ENCODE peak calls at places on chromosomes 2 and 18, in seven cellular contexts. U is NCI-H1092 treated with DMSO at 0.1 percent for 48 hours; F is lower lobe of right lung; W is stimulated activated CD4-positive, alpha-beta T cell treated with anti-CD3 and anti-CD28 coated beads, Interleukin-1b, Interleukin-23, amount 100 ng/mL, for 4 hours; A is posterior cingulate gyrus; G is hepatocyte; D is amniotic stem cell. S is an unnamed sample.

GRCh38 chr2:32825291-32825712 is 121.5 kb upstream of the LTBP1 start:
- DNase-seq in W (no peak), U (peak; percentile 18), D (no peak), F (no peak), A (no peak), G (peak; percentile 46), S (peak; percentile 72)

GRCh38 chr2:163462993-163463392 is 272.8 kb downstream of the FIGN start:
- DNase-seq in D (no peak), W (no peak), F (no peak), G (no peak), A (no peak), U (no peak), S (no peak)

GRCh38 chr2:46849080-46849715 is 66.4 kb downstream of the MCFD2 start:
- DNase-seq in A (no peak), D (no peak), G (peak; percentile 58), U (peak; percentile 0), W (no peak), F (no peak), S (no peak)

GRCh38 chr2:229713371-229714079 is 830 bp downstream of the DNER start:
- DNase-seq in U (peak; percentile 54), G (peak; percentile 30), W (no peak), A (peak; percentile 94), D (no peak), F (no peak), S (peak; percentile 58)

GRCh38 chr2:60339286-60339685 is 214.2 kb downstream of the BCL11A start:
- DNase-seq in G (no peak), A (no peak), D (no peak), W (no peak), U (no peak), F (no peak), S (no peak)

GRCh38 chr2:135931776-135932438 is 53.5 kb downstream of the DARS1 start:
- DNase-seq in A (no peak), W (no peak), F (no peak), U (no peak), D (no peak), G (no peak), S (no peak)

GRCh38 chr2:215419769-215420470 is 15.9 kb downstream of the FN1 start:
- DNase-seq in D (no peak), W (no peak), F (no peak), A (no peak), U (no peak), G (no peak), S (no peak)

GRCh38 chr2:16722677-16723076 is 57.0 kb upstream of the CYRIA start:
- DNase-seq in A (no peak), D (no peak), U (no peak), F (no peak), G (no peak), W (no peak), S (no peak)

GRCh38 chr2:234970467-234970866 is 18.6 kb downstream of the SH3BP4 start:
- DNase-seq in D (no peak), W (no peak), U (no peak), F (no peak), A (peak; percentile 58), G (no peak), S (peak; percentile 63)

GRCh38 chr2:50620783-50621182 is 411.1 kb downstream of the NRXN1 start:
- DNase-seq in W (no peak), D (no peak), F (no peak), A (no peak), G (no peak), U (no peak), S (no peak)

GRCh38 chr18:40110455-40110854 is 1844.6 kb upstream of the PIK3C3 start:
- DNase-seq in A (no peak), D (no peak), U (no peak), G (no peak), W (no peak), F (no peak), S (no peak)

GRCh38 chr2:232088771-232089170 is 127.3 kb downstream of the DIS3L2 start:
- DNase-seq in F (no peak), U (no peak), A (no peak), W (no peak), G (no peak), D (no peak), S (no peak)

GRCh38 chr2:173998386-173998785 is 33.2 kb upstream of the SP3 start:
- DNase-seq in F (no peak), W (no peak), U (no peak), A (no peak), G (no peak), D (no peak), S (peak; percentile 34)

GRCh38 chr18:22723741-22724140 is 209.4 kb upstream of the RBBP8 start:
- DNase-seq in D (no peak), W (no peak), F (no peak), G (peak; percentile 40), U (no peak), A (no peak), S (no peak)

GRCh38 chr18:66724664-66725356 is 120.9 kb upstream of the CDH19 start:
- DNase-seq in U (no peak), D (no peak), A (no peak), F (no peak), G (peak; percentile 60), W (no peak), S (no peak)

GRCh38 chr18:55320399-55321255 is 267.4 kb downstream of the TCF4 start:
- DNase-seq in W (no peak), A (no peak), F (no peak), D (no peak), U (peak; percentile 77), G (no peak), S (peak; percentile 51)

GRCh38 chr2:209322905-209323517 is 100.8 kb upstream of the MAP2 start:
- DNase-seq in U (no peak), A (no peak), F (no peak), W (no peak), D (no peak), G (no peak), S (no peak)

S was measured in foreskin fibroblast.